ENCODE peak calls at places on chromosomes 13 and 19, in ten cellular contexts. I is breast epithelium, T is body of pancreas, Y is Caco-2, W is transverse colon, J is pancreas, P is tibial nerve, H is H9, L is IMR-90, A is brain microvascular endothelial cell. U is an unnamed sample.

GRCh38 chr13:110471833-110472162 is 89.7 kb downstream of the RAB20 start:
- DNase-seq in I (peak; percentile 25), T (peak; percentile 29), Y (no peak), W (peak; percentile 60), J (no peak), P (peak; percentile 53), H (no peak), L (peak; percentile 37), A (peak; percentile 86), U (no peak)

GRCh38 chr13:34258646-34259386 is 440.9 kb downstream of the RFC3 start:
- DNase-seq in I (no peak), T (no peak), Y (no peak), W (no peak), J (no peak), P (no peak), H (no peak), L (no peak), A (peak; percentile 28), U (no peak)

GRCh38 chr19:10888421-10888866 is 17.1 kb downstream of the CARM1 start:
- DNase-seq in I (no peak), T (no peak), Y (no peak), W (no peak), J (no peak), P (no peak), H (peak; percentile 71), L (no peak), A (no peak), U (no peak)

GRCh38 chr13:107847406-107847805 is 367.9 kb downstream of the LIG4 start:
- DNase-seq in I (no peak), T (no peak), Y (no peak), W (no peak), J (no peak), P (no peak), H (peak; percentile 33), L (peak; percentile 53), A (no peak), U (no peak)

GRCh38 chr13:99191900-99192399 is 8.7 kb upstream of the UBAC2 start:
- DNase-seq in I (no peak), T (no peak), Y (no peak), W (peak; percentile 77), J (no peak), P (no peak), H (no peak), L (peak; percentile 74), A (peak; percentile 5), U (no peak)

GRCh38 chr19:7928741-7929701 is 3.1 kb upstream of the CTXN1 start:
- DNase-seq in I (peak; percentile 81), T (peak; percentile 56), Y (peak; percentile 81), W (no peak), J (peak; percentile 75), P (peak; percentile 53), H (peak; percentile 79), L (peak; percentile 88), A (peak; percentile 82), U (peak; percentile 80)

GRCh38 chr19:48413879-48414623 is 20.6 kb downstream of the GRIN2D start:
- DNase-seq in I (no peak), T (no peak), Y (no peak), W (no peak), J (no peak), P (no peak), H (peak; percentile 68), L (peak; percentile 43), A (no peak), U (no peak)

GRCh38 chr13:86591862-86592261 is 792.6 kb upstream of the SLITRK6 start:
- DNase-seq in I (no peak), T (no peak), Y (no peak), W (no peak), J (no peak), P (no peak), H (no peak), L (peak; percentile 17), A (no peak), U (no peak)

GRCh38 chr13:28717170-28717569 is 1.6 kb downstream of the SLC46A3 start:
- DNase-seq in I (no peak), T (no peak), Y (no peak), W (no peak), J (no peak), P (no peak), H (no peak), L (no peak), A (no peak), U (no peak)

GRCh38 chr19:8423821-8424223 is 10.7 kb downstream of the MARCHF2 start:
- DNase-seq in I (peak; percentile 90), T (peak; percentile 89), Y (peak; percentile 86), W (peak; percentile 84), J (peak; percentile 76), P (peak; percentile 99), H (peak; percentile 66), L (peak; percentile 97), A (peak; percentile 97), U (peak; percentile 93)

GRCh38 chr19:45152504-45153338 is 8.1 kb downstream of the NKPD1 start:
- DNase-seq in I (peak; percentile 50), T (peak; percentile 52), Y (peak; percentile 78), W (peak; percentile 67), J (no peak), P (peak; percentile 13), H (peak; percentile 82), L (peak; percentile 40), A (no peak), U (no peak)

GRCh38 chr19:2415281-2415972 is 12.0 kb downstream of the TIMM13 start:
- DNase-seq in I (no peak), T (no peak), Y (no peak), W (no peak), J (no peak), P (no peak), H (no peak), L (no peak), A (no peak), U (no peak)

GRCh38 chr13:32669030-32669646 is 82.9 kb downstream of the PDS5B start:
- DNase-seq in I (no peak), T (no peak), Y (peak; percentile 52), W (no peak), J (no peak), P (no peak), H (no peak), L (peak; percentile 67), A (peak; percentile 22), U (no peak)

DNA sequence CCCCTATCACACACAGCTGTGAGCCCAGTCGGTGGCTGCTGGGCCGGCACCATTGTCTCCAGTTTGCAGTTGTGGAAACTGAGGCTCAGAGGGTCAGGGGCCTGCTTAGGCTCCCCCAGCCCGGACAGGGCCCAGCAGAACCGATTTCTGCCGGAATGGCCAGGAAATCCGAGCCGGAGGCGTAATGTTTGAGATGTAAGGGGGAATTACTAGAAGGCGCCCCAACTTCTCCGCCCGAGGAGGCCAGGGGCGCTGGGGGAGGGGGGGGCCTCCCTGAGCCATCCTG is 962 bp downstream of the KISS1R start:
- DNase-seq in I (no peak), T (no peak), Y (no peak), W (no peak), J (no peak), P (no peak), H (no peak), L (no peak), A (no peak), U (no peak)
- H3K27me3 ChIP-seq in I (peaks cover 19% of the 10 kb centered on the region), T (no peaks in the 10 kb centered on the region), Y (no peaks in the 10 kb centered on the region), W (peaks cover 55% of the 10 kb centered on the region), J (peaks cover 3% of the 10 kb centered on the region), P (peaks cover 3% of the 10 kb centered on the region), H (peaks cover 19% of the 10 kb centered on the region), L (peaks cover 38% of the 10 kb centered on the region), A (peaks cover 31% of the 10 kb centered on the region), U (peaks cover 22% of the 10 kb centered on the region)

GRCh38 chr13:112720251-112720650 is 30.4 kb downstream of the ATP11A start:
- DNase-seq in I (no peak), T (no peak), Y (no peak), W (no peak), J (no peak), P (no peak), H (no peak), L (no peak), A (no peak), U (no peak)
- TF ChIP-seq CTCF in I (no peak), T (no peak), Y (no peak), W (no peak), J (no peak), P (no peak), H (no peak), L (no peak), A (no peak), U (no peak)

GRCh38 chr19:55935206-55935605 is 3.1 kb upstream of the NLRP13 start:
- DNase-seq in I (no peak), T (no peak), Y (no peak), W (no peak), J (no peak), P (no peak), H (no peak), L (no peak), A (no peak), U (no peak)

GRCh38 chr19:55927991-55928390 is 4.1 kb downstream of the NLRP13 start:
- DNase-seq in I (no peak), T (no peak), Y (no peak), W (no peak), J (no peak), P (no peak), H (no peak), L (no peak), A (no peak), U (no peak)

GRCh38 chr19:55931936-55932386 is at the start of gene NLRP13:
- DNase-seq in I (no peak), T (no peak), Y (no peak), W (no peak), J (no peak), P (no peak), H (no peak), L (no peak), A (no peak), U (no peak)

DNA sequence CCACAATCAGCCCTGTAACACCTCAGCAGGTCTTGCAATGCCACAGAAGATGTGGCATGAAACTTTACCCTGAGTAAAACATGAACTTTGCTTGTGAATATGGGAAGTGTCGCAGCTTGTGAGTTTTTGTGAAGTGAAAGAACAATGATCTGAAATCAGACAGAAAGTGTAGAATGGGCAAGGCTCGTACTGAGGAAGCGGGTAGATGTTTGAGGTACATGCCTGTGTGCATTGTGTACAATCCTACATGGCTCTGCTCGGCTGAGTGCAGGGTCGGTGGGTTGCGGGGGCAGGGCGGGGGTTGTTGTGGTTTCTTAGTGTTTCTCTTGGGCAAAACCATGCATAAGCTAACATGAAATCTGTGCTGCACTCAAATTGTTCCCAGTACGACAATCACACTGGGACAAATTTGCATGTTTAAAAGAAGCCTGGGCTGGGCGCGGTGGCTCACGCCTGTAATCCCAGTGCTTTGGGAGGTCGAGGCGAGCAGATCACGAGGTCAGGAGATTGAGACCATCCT is 1.1 kb downstream of the NLRP13 start:
- DNase-seq in I (no peak), T (no peak), Y (no peak), W (no peak), J (no peak), P (no peak), H (no peak), L (no peak), A (no peak), U (no peak)
- H3K27me3 ChIP-seq in I (no peaks in the 10 kb centered on the region), T (no peaks in the 10 kb centered on the region), Y (no peaks in the 10 kb centered on the region), W (no peaks in the 10 kb centered on the region), J (no peaks in the 10 kb centered on the region), P (no peaks in the 10 kb centered on the region), H (no peaks in the 10 kb centered on the region), L (no peaks in the 10 kb centered on the region), A (no peaks in the 10 kb centered on the region), U (no peaks in the 10 kb centered on the region)

DNA sequence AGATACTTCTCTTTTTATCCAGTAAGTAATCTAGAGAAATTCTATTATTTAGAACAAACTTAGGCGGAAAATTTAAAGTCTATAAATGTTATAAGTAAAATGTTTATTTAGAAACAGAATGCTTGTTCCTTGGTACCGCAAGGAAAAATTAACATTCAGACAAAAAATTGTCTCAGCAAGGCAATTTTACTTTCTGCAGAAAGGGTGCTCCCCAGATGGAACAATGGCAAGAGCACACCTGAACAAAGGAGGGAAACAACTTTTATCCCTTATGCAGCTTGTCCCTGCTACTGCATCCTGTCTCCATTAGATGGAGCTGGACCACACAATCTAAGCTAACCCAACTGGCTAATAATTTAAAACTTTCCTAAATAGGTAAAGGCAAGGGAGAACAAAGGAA is 6.5 kb upstream of the ZNF708 start:
- DNase-seq in I (no peak), T (no peak), Y (no peak), W (no peak), J (no peak), P (no peak), H (no peak), L (no peak), A (no peak), U (no peak)
- TF ChIP-seq CTCF in I (no peak), T (no peak), Y (no peak), W (no peak), J (no peak), P (no peak), H (peak; percentile 8), L (no peak), A (no peak), U (no peak)

U was measured in BJ.